ENCODE peak calls at places on chromosomes 7 and 10, in nine cellular contexts. K, B, T, U, A, I, W, M and G are unnamed samples.

GRCh38 chr7:128887169-128888038 is 23.1 kb downstream of the KCP start:
- DNase-seq in K (peak), B (no peak), T (peak), U (no peak), A (peak), I (no peak), W (no peak), M (no peak), G (no peak)

GRCh38 chr7:155166108-155166507 is 96.0 kb downstream of the HTR5A start:
- DNase-seq in K (no peak), B (no peak), T (no peak), U (no peak), A (no peak), I (no peak), W (peak), M (no peak), G (no peak)

GRCh38 chr10:79244841-79245504 is 102.3 kb upstream of the PPIF start:
- DNase-seq in K (no peak), B (no peak), T (no peak), U (no peak), A (no peak), I (no peak), W (no peak), M (no peak), G (no peak)

GRCh38 chr7:71695189-71695588 is 563.2 kb downstream of the GALNT17 start:
- DNase-seq in K (no peak), B (no peak), T (no peak), U (no peak), A (no peak), I (no peak), W (no peak), M (no peak), G (no peak)

GRCh38 chr10:5530846-5531557 is 6.2 kb downstream of the CALML3 start:
- DNase-seq in K (peak), B (no peak), T (peak), U (no peak), A (peak), I (peak), W (no peak), M (no peak), G (no peak)

GRCh38 chr7:105906690-105907089 is 30.3 kb upstream of the ATXN7L1 start:
- DNase-seq in K (no peak), B (no peak), T (peak), U (no peak), A (no peak), I (no peak), W (no peak), M (no peak), G (no peak)

GRCh38 chr7:16026253-16027020 is 340.0 kb upstream of the MEOX2 start:
- DNase-seq in K (no peak), B (no peak), T (peak), U (no peak), A (no peak), I (no peak), W (no peak), M (peak), G (no peak)

GRCh38 chr7:30430300-30430699 is 48.3 kb downstream of the NOD1 start:
- DNase-seq in K (no peak), B (no peak), T (peak), U (peak), A (no peak), I (no peak), W (no peak), M (no peak), G (no peak)

GRCh38 chr10:97096327-97097153 is 89.2 kb downstream of the SLIT1 start:
- DNase-seq in K (peak), B (no peak), T (no peak), U (no peak), A (no peak), I (no peak), W (peak), M (no peak), G (no peak)

GRCh38 chr10:110268442-110268841 is 36.3 kb downstream of the SMNDC1 start:
- DNase-seq in K (no peak), B (no peak), T (no peak), U (no peak), A (no peak), I (no peak), W (no peak), M (no peak), G (no peak)

GRCh38 chr7:101238226-101239182 is 902 bp upstream of the CLDN15 start:
- DNase-seq in K (no peak), B (no peak), T (no peak), U (no peak), A (no peak), I (no peak), W (no peak), M (no peak), G (no peak)

GRCh38 chr7:7099584-7100014 is 82.7 kb upstream of the C1GALT1 start:
- DNase-seq in K (peak), B (peak), T (peak), U (peak), A (no peak), I (peak), W (peak), M (peak), G (peak)

GRCh38 chr7:45601816-45602540 is 27.8 kb downstream of the ADCY1 start:
- DNase-seq in K (no peak), B (no peak), T (no peak), U (peak), A (peak), I (no peak), W (no peak), M (no peak), G (no peak)

GRCh38 chr10:121994429-121994881 is 5.5 kb downstream of the TACC2 start:
- DNase-seq in K (peak), B (no peak), T (peak), U (peak), A (peak), I (peak), W (peak), M (no peak), G (no peak)

GRCh38 chr7:135260930-135261721 is 27.5 kb downstream of the STRA8 start:
- DNase-seq in K (no peak), B (no peak), T (peak), U (no peak), A (no peak), I (no peak), W (no peak), M (no peak), G (no peak)

GRCh38 chr7:92464515-92464914 is 13.2 kb downstream of the ERVW-1 start:
- DNase-seq in K (no peak), B (no peak), T (no peak), U (no peak), A (no peak), I (no peak), W (no peak), M (no peak), G (no peak)

GRCh38 chr7:106420210-106420609 is 135.4 kb upstream of the NAMPT start:
- DNase-seq in K (no peak), B (no peak), T (no peak), U (no peak), A (no peak), I (no peak), W (no peak), M (no peak), G (no peak)

GRCh38 chr10:100346765-100347567 is at the start of gene SCD:
- DNase-seq in K (peak), B (peak), T (peak), U (peak), A (peak), I (peak), W (peak), M (peak), G (peak)

GRCh38 chr7:5382281-5383041 is 41.2 kb downstream of the TNRC18 start:
- DNase-seq in K (no peak), B (no peak), T (peak), U (no peak), A (no peak), I (peak), W (peak), M (peak), G (no peak)

GRCh38 chr10:15504101-15504840 is 133.2 kb upstream of the FAM171A1 start:
- DNase-seq in K (no peak), B (peak), T (no peak), U (no peak), A (no peak), I (no peak), W (no peak), M (peak), G (no peak)

GRCh38 chr7:66961096-66961495 is 34.3 kb downstream of the SBDS start:
- DNase-seq in K (no peak), B (no peak), T (no peak), U (no peak), A (no peak), I (no peak), W (no peak), M (no peak), G (no peak)

GRCh38 chr7:72710983-72711382 is 117.0 kb downstream of the TYW1B start:
- DNase-seq in K (no peak), B (no peak), T (no peak), U (no peak), A (no peak), I (no peak), W (no peak), M (no peak), G (no peak)

GRCh38 chr10:43409385-43410109 is 561 bp upstream of the HNRNPF start:
- DNase-seq in K (peak), B (no peak), T (peak), U (peak), A (peak), I (no peak), W (no peak), M (peak), G (no peak)

GRCh38 chr7:45580053-45580872 is 6.1 kb downstream of the ADCY1 start:
- DNase-seq in K (peak), B (no peak), T (peak), U (no peak), A (no peak), I (no peak), W (peak), M (no peak), G (no peak)

GRCh38 chr10:71471957-71472365 is 75.2 kb downstream of the CDH23 start:
- DNase-seq in K (peak), B (no peak), T (no peak), U (no peak), A (no peak), I (peak), W (no peak), M (no peak), G (no peak)

GRCh38 chr10:124285587-124286527 is 132.9 kb downstream of the OAT start:
- DNase-seq in K (no peak), B (no peak), T (peak), U (no peak), A (peak), I (peak), W (no peak), M (no peak), G (no peak)

GRCh38 chr7:135121868-135122267 is 26.0 kb upstream of the TMEM140 start:
- DNase-seq in K (peak), B (no peak), T (no peak), U (no peak), A (no peak), I (no peak), W (peak), M (no peak), G (no peak)

GRCh38 chr10:67492317-67493019 is 203.5 kb downstream of the CTNNA3 start:
- DNase-seq in K (no peak), B (no peak), T (no peak), U (no peak), A (no peak), I (no peak), W (no peak), M (no peak), G (no peak)

GRCh38 chr7:37085600-37085999 is 361.3 kb upstream of the AOAH start:
- DNase-seq in K (no peak), B (no peak), T (no peak), U (no peak), A (no peak), I (no peak), W (no peak), M (no peak), G (no peak)

GRCh38 chr10:70619271-70620019 is 16.9 kb upstream of the PRF1 start:
- DNase-seq in K (no peak), B (no peak), T (no peak), U (no peak), A (no peak), I (no peak), W (no peak), M (peak), G (no peak)

GRCh38 chr7:117393781-117394180 is 33.5 kb downstream of the ASZ1 start:
- DNase-seq in K (no peak), B (no peak), T (no peak), U (no peak), A (no peak), I (no peak), W (no peak), M (no peak), G (no peak)

GRCh38 chr7:147829021-147829420 is 761.5 kb upstream of the C7orf33 start:
- DNase-seq in K (no peak), B (no peak), T (no peak), U (no peak), A (no peak), I (no peak), W (no peak), M (no peak), G (no peak)

GRCh38 chr7:17033245-17033644 is 151.5 kb upstream of the AGR3 start:
- DNase-seq in K (peak), B (no peak), T (no peak), U (peak), A (peak), I (no peak), W (no peak), M (no peak), G (no peak)

GRCh38 chr10:132536964-132537712 is 449 bp upstream of the INPP5A start:
- DNase-seq in K (peak), B (peak), T (peak), U (peak), A (peak), I (peak), W (peak), M (peak), G (peak)
- TF ChIP-seq CTCF in K (peak), B (no peak), T (no peak), U (no peak), A (peak), I (peak), W (peak), M (peak), G (peak)

DNA sequence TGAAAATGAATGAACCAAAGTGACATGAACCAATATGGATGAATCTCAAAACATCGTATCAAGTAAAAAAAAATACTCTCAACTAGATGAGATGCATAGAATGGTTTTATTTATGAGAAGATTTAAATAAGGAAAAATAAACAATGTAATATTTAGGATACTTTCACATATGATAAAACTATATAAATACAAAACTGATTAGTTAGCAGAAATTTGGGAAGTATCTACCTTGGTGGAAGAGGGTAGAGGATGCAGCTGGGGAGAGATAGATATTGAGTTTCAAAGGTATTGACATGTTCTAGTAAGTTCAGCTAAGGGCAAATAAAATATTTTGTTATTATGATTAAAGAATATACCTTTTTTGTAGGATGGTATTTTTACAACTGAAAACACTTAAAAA is 463.1 kb downstream of the SH2D4B start:
- DNase-seq in K (no peak), B (no peak), T (no peak), U (no peak), A (no peak), I (no peak), W (no peak), M (no peak), G (no peak)
- H3K4me3 ChIP-seq in K (no peak), B (no peak), T (no peak), U (no peak), A (no peak), I (no peak), W (no peak), M (no peak), G (no peak)

GRCh38 chr7:132558815-132559214 is 17.5 kb downstream of the PLXNA4 start:
- DNase-seq in K (no peak), B (no peak), T (no peak), U (no peak), A (no peak), I (no peak), W (no peak), M (no peak), G (no peak)

GRCh38 chr7:132560825-132561529 is 15.3 kb downstream of the PLXNA4 start:
- DNase-seq in K (no peak), B (no peak), T (no peak), U (no peak), A (no peak), I (no peak), W (no peak), M (no peak), G (no peak)

GRCh38 chr7:132554446-132554845 is 21.8 kb downstream of the PLXNA4 start:
- DNase-seq in K (no peak), B (no peak), T (no peak), U (no peak), A (no peak), I (no peak), W (no peak), M (no peak), G (no peak)

GRCh38 chr7:132560105-132560504 is 16.2 kb downstream of the PLXNA4 start:
- DNase-seq in K (no peak), B (no peak), T (no peak), U (no peak), A (no peak), I (no peak), W (no peak), M (no peak), G (no peak)

DNA sequence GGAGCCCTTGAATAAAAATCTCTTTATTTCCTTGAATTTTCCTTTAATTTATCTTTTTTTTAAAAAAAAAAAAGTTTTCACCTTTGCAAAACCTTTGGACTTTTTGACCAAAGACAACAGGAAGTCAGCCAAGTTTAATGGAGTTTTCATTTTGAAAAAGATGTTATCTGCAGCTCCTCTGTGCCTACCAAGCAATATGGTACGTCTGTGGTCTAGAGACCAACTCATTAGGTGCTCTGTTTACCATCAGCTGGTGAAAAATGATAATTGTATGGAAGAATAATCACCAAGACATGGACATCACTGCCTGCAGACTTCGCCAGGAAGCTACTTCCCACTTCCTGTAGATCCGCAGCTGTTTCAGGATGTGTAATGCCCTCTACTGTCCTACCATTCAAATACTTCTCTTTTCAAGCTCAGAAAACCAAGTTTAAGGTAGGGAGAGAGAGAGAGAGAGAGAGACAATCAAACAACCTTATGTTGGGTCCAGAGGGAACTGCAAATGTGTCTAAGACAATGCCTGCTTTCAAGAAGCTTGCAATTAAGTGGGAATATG is 18.7 kb downstream of the PLXNA4 start:
- DNase-seq in K (no peak), B (no peak), T (no peak), U (no peak), A (no peak), I (no peak), W (no peak), M (no peak), G (no peak)
- TF ChIP-seq CTCF in K (no peak), B (no peak), T (no peak), U (no peak), A (no peak), I (no peak), W (peak), M (peak), G (peak)

DNA sequence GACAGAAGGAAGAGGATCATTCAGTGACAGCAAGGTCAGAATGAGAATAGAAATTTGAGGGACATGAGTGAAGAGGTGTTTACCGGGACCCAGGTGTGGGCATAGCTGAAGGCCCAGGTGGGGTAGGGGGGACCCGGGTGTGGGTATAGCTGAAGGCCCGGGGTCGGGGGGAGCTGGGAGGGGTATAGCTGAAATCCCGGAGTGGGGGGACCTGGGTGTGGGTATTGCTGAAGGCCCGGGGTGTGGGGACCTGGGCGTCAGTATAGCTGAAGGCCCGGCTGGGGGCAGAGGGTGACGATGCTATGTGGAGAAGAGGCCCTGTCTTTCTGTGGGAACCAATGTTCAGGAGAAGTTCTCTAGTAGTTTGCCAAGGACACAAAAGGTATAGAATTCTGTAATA is 183.0 kb upstream of the PITRM1 start:
- DNase-seq in K (no peak), B (no peak), T (no peak), U (no peak), A (no peak), I (no peak), W (no peak), M (no peak), G (no peak)
- H3K4me3 ChIP-seq in K (no peak), B (no peak), T (no peak), U (no peak), A (no peak), I (no peak), W (no peak), M (no peak), G (no peak)